ENCODE peak calls at places on chromosomes 7 and 10, in four cellular contexts. One of them, this sample, is unnamed.

GRCh38 chr7:121410829-121411596 is 14.9 kb upstream of the FAM3C start:
- DNase-seq in A549: no peak
- DNase-seq in GM23248: no peak
- DNase-seq in mammary epithelial cell: no peak
- DNase-seq in this sample: no peak

GRCh38 chr7:124246262-124246863 is 213.5 kb upstream of the TMEM229A start:
- DNase-seq in mammary epithelial cell: peak; percentile 81
- DNase-seq in A549: no peak
- DNase-seq in GM23248: no peak
- DNase-seq in this sample: peak; percentile 76

GRCh38 chr10:124722812-124723783 is 21.1 kb downstream of the FAM53B start:
- DNase-seq in mammary epithelial cell: peak; percentile 95
- DNase-seq in A549: no peak
- DNase-seq in GM23248: peak; percentile 73
- DNase-seq in this sample: no peak

GRCh38 chr7:16203065-16203464 is 218.3 kb downstream of the CRPPA start:
- DNase-seq in A549: no peak
- DNase-seq in GM23248: no peak
- DNase-seq in mammary epithelial cell: peak; percentile 63
- DNase-seq in this sample: no peak

GRCh38 chr10:78162867-78163266 is 129.2 kb downstream of the RPS24 start:
- DNase-seq in GM23248: peak; percentile 34
- DNase-seq in A549: no peak
- DNase-seq in mammary epithelial cell: peak; percentile 5
- DNase-seq in this sample: no peak

GRCh38 chr10:116753759-116754158 is 11.4 kb upstream of the HSPA12A start:
- DNase-seq in mammary epithelial cell: peak; percentile 85
- DNase-seq in A549: no peak
- DNase-seq in GM23248: peak; percentile 50
- DNase-seq in this sample: peak; percentile 39

GRCh38 chr10:89518108-89518507 is 17.3 kb downstream of the SLC16A12 start:
- DNase-seq in GM23248: peak; percentile 33
- DNase-seq in A549: no peak
- DNase-seq in mammary epithelial cell: no peak
- DNase-seq in this sample: no peak

GRCh38 chr10:83908506-83908905 is 230.8 kb upstream of the GHITM start:
- DNase-seq in GM23248: no peak
- DNase-seq in mammary epithelial cell: no peak
- DNase-seq in A549: no peak
- DNase-seq in this sample: peak; percentile 63

GRCh38 chr7:157270060-157270444 is 66.8 kb upstream of the DNAJB6 start:
- DNase-seq in GM23248: no peak
- DNase-seq in A549: no peak
- DNase-seq in mammary epithelial cell: no peak
- DNase-seq in this sample: no peak

GRCh38 chr7:127578036-127578684 is 7.2 kb downstream of the GCC1 start:
- DNase-seq in mammary epithelial cell: no peak
- DNase-seq in A549: no peak
- DNase-seq in GM23248: peak; percentile 53
- DNase-seq in this sample: no peak

GRCh38 chr7:150983893-150984368 is 5.8 kb upstream of the KCNH2 start:
- DNase-seq in A549: no peak
- DNase-seq in mammary epithelial cell: peak; percentile 42
- DNase-seq in GM23248: peak; percentile 49
- DNase-seq in this sample: no peak

GRCh38 chr7:131015131-131015954 is 281.3 kb upstream of the KLF14 start:
- DNase-seq in mammary epithelial cell: no peak
- DNase-seq in GM23248: peak; percentile 77
- DNase-seq in A549: no peak
- DNase-seq in this sample: no peak
- H3K27ac ChIP-seq in mammary epithelial cell: peak overlapping the region; percentile 24
- H3K27ac ChIP-seq in GM23248: peak overlapping the region; percentile 99
- H3K27ac ChIP-seq in A549: peak overlapping the region; percentile 58
- H3K27ac ChIP-seq in this sample: no peak overlapping the region

GRCh38 chr10:80569131-80569895 is 31.6 kb downstream of the SH2D4B start:
- DNase-seq in mammary epithelial cell: no peak
- DNase-seq in GM23248: no peak
- DNase-seq in A549: no peak
- DNase-seq in this sample: no peak
- H3K27ac ChIP-seq in mammary epithelial cell: no peak overlapping the region
- H3K27ac ChIP-seq in GM23248: no peak overlapping the region
- H3K27ac ChIP-seq in A549: no peak overlapping the region
- H3K27ac ChIP-seq in this sample: no peak overlapping the region

DNA sequence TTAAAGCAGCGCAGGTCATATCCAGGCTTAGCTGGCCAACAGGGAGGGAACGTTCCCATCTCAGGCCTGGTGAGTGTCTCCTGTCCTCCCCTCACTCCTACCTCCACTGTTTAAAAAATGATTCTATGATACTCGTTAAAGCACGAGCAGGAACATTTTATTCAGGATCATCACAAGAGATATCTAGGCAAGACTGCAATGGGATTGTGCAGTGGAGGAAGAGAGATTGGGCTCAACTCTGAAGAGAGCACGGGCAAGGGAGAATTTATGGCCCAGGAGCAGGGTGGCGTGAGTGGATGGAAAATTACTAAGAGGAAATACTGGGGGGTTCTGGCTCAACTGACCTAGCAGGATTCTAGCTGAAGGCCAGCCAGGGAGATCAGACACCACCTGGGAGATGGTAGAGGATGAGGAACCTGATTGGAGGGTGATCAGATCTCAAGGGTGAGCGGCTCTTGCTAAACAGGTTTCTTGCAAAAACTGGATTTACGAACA is 9.0 kb upstream of the HSPB1 start:
- DNase-seq in mammary epithelial cell: no peak
- DNase-seq in A549: no peak
- DNase-seq in GM23248: no peak
- DNase-seq in this sample: no peak
- H3K27ac ChIP-seq in mammary epithelial cell: peak overlapping the region; percentile 90
- H3K27ac ChIP-seq in A549: peak overlapping the region; percentile 92
- H3K27ac ChIP-seq in GM23248: peak overlapping the region; percentile 93
- H3K27ac ChIP-seq in this sample: peak overlapping the region; percentile 99

DNA sequence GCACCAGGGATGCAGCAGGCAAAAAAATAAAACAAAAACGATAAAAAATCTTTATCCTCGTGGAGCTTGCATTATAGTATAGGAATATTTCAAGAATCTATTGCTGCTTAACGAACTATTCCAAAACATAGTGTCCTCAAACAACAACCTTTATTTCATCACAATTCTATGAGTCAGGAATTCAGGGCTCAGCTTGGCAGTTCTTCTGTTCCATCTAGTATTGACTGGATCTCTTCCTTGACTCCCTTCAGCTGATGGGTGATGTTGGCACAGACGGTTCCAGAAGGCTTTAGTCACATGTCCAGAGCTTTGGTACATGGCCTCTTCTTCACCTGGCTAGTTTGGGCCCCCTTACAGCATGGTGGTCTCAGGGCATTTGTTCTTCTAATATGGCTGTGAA is 88.0 kb downstream of the RTKN2 start:
- DNase-seq in A549: no peak
- DNase-seq in mammary epithelial cell: no peak
- DNase-seq in GM23248: no peak
- DNase-seq in this sample: no peak
- H3K27ac ChIP-seq in A549: no peak overlapping the region
- H3K27ac ChIP-seq in mammary epithelial cell: no peak overlapping the region
- H3K27ac ChIP-seq in GM23248: no peak overlapping the region
- H3K27ac ChIP-seq in this sample: no peak overlapping the region

GRCh38 chr7:1022801-1023465 is 21.4 kb upstream of the GPR146 start:
- DNase-seq in mammary epithelial cell: no peak
- DNase-seq in A549: no peak
- DNase-seq in GM23248: no peak
- DNase-seq in this sample: no peak

GRCh38 chr7:1022356-1022755 is 22.0 kb upstream of the GPR146 start:
- DNase-seq in mammary epithelial cell: no peak
- DNase-seq in A549: no peak
- DNase-seq in GM23248: no peak
- DNase-seq in this sample: no peak

GRCh38 chr7:1024876-1025746 is 19.2 kb upstream of the GPR146 start:
- DNase-seq in GM23248: no peak
- DNase-seq in A549: no peak
- DNase-seq in mammary epithelial cell: no peak
- DNase-seq in this sample: no peak

GRCh38 chr7:1025747-1026581 is 18.4 kb upstream of the GPR146 start:
- DNase-seq in GM23248: no peak
- DNase-seq in mammary epithelial cell: no peak
- DNase-seq in A549: no peak
- DNase-seq in this sample: no peak

DNA sequence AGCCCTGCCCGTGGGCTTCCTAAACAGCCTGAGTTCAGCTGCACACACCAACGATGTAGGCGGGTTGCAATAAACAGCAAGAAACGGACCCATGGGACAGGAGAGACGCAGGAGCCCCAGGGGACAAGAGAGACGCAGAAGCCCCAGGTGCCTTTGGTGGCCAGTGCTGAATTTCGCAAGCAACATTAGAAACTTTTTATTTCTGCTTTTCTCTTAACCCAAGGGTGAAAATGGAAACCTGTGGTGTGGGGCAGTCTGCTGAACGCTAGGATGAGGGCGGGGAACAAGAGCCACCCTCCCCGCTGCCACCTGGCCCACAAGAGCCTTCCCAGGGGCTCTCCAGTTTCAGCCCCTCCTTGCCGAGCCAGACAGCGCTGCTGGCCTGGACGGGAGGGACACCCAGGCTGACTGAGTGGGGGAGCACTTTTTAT is 20.0 kb upstream of the GPR146 start:
- DNase-seq in GM23248: no peak
- DNase-seq in A549: no peak
- DNase-seq in mammary epithelial cell: no peak
- DNase-seq in this sample: no peak
- H3K27ac ChIP-seq in GM23248: no peak overlapping the region
- H3K27ac ChIP-seq in A549: no peak overlapping the region
- H3K27ac ChIP-seq in mammary epithelial cell: no peak overlapping the region
- H3K27ac ChIP-seq in this sample: no peak overlapping the region

GRCh38 chr7:6163402-6163801 is 109.0 kb downstream of the CYTH3 start:
- DNase-seq in mammary epithelial cell: no peak
- DNase-seq in A549: no peak
- DNase-seq in GM23248: no peak
- DNase-seq in this sample: no peak
- H3K27ac ChIP-seq in mammary epithelial cell: no peak overlapping the region
- H3K27ac ChIP-seq in A549: no peak overlapping the region
- H3K27ac ChIP-seq in GM23248: no peak overlapping the region
- H3K27ac ChIP-seq in this sample: no peak overlapping the region

DNA sequence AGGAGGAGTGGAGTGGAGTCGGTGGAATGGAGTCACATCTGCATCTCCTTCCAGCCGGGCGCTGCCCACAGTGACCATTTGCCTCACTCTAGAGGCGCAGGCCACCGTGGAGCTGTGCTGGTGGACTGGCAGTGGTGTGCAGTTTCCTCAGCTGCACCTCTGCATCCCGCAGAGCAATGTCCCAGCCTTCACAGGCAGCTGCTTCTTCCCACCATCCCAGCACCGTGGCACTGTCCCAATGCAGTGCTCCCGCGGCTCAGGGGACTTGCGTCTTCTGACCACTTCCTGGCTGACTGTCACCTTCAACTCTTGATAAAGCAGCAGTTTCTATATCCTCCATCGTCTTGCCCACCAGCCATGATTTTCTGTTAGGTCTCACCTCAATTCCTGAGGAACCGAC is 90.3 kb upstream of the SFMBT2 start:
- DNase-seq in A549: no peak
- DNase-seq in GM23248: no peak
- DNase-seq in mammary epithelial cell: no peak
- DNase-seq in this sample: no peak
- H3K27ac ChIP-seq in A549: no peak overlapping the region
- H3K27ac ChIP-seq in GM23248: no peak overlapping the region
- H3K27ac ChIP-seq in mammary epithelial cell: no peak overlapping the region
- H3K27ac ChIP-seq in this sample: no peak overlapping the region

GRCh38 chr10:48582970-48583369 is 21.9 kb downstream of the ARHGAP22 start:
- DNase-seq in mammary epithelial cell: no peak
- DNase-seq in GM23248: no peak
- DNase-seq in A549: no peak
- DNase-seq in this sample: no peak
- H3K27ac ChIP-seq in mammary epithelial cell: no peak overlapping the region
- H3K27ac ChIP-seq in GM23248: no peak overlapping the region
- H3K27ac ChIP-seq in A549: no peak overlapping the region
- H3K27ac ChIP-seq in this sample: no peak overlapping the region

GRCh38 chr7:47796347-47796746 is 151.9 kb downstream of the PKD1L1 start:
- DNase-seq in GM23248: peak; percentile 12
- DNase-seq in A549: no peak
- DNase-seq in mammary epithelial cell: no peak
- DNase-seq in this sample: no peak
- H3K27ac ChIP-seq in GM23248: peak overlapping the region; percentile 84
- H3K27ac ChIP-seq in A549: peak overlapping the region; percentile 32
- H3K27ac ChIP-seq in mammary epithelial cell: no peak overlapping the region
- H3K27ac ChIP-seq in this sample: no peak overlapping the region

This sample was measured in epithelial cell of prostate.